ENCODE peak calls at places on chromosome 21, in five cellular contexts. X is heart left ventricle, L is nephron progenitor cell, Y is PC-9, J is lung. I is an unnamed sample.

GRCh38 chr21:42653492-42654061 is at the start of gene PDE9A:
- DNase-seq in X (peak; percentile 38), L (peak; percentile 73), Y (peak; percentile 20), J (no peak), I (no peak)

GRCh38 chr21:28220670-28221069 is 772.0 kb downstream of the LTN1 start:
- DNase-seq in X (no peak), L (no peak), Y (no peak), J (no peak), I (no peak)

GRCh38 chr21:42001781-42002180 is 8.4 kb downstream of the ZBTB21 start:
- DNase-seq in X (no peak), L (no peak), Y (no peak), J (no peak), I (no peak)

GRCh38 chr21:39051561-39051949 is 131.7 kb downstream of the PSMG1 start:
- DNase-seq in X (no peak), L (no peak), Y (no peak), J (no peak), I (no peak)

GRCh38 chr21:42389449-42389835 is 6.4 kb downstream of the TMPRSS3 start:
- DNase-seq in X (no peak), L (no peak), Y (peak; percentile 15), J (peak; percentile 56), I (no peak)

GRCh38 chr21:38032402-38032801 is 116.1 kb upstream of the KCNJ6 start:
- DNase-seq in X (no peak), L (no peak), Y (no peak), J (no peak), I (no peak)

GRCh38 chr21:42956824-42957632 is 17.3 kb upstream of the PKNOX1 start:
- DNase-seq in X (no peak), L (no peak), Y (no peak), J (no peak), I (no peak)

GRCh38 chr21:14480601-14481000 is 65.5 kb downstream of the SAMSN1 start:
- DNase-seq in X (no peak), L (no peak), Y (no peak), J (no peak), I (no peak)

GRCh38 chr21:40830836-40831235 is 16.1 kb downstream of the DSCAM start:
- DNase-seq in X (no peak), L (no peak), Y (no peak), J (no peak), I (no peak)

GRCh38 chr21:42526379-42526727 is 12.7 kb downstream of the SLC37A1 start:
- DNase-seq in X (peak; percentile 40), L (no peak), Y (no peak), J (no peak), I (no peak)

GRCh38 chr21:15992171-15992570 is 262.4 kb downstream of the USP25 start:
- DNase-seq in X (no peak), L (peak; percentile 6), Y (no peak), J (no peak), I (no peak)

GRCh38 chr21:41953831-41954653 is at the start of gene C2CD2:
- DNase-seq in X (peak; percentile 80), L (peak; percentile 71), Y (peak; percentile 77), J (peak; percentile 60), I (no peak)

GRCh38 chr21:17089121-17089520 is 423.7 kb upstream of the CXADR start:
- DNase-seq in X (no peak), L (no peak), Y (no peak), J (no peak), I (no peak)

GRCh38 chr21:41604583-41605041 is 96.7 kb upstream of the TMPRSS2 start:
- DNase-seq in X (no peak), L (no peak), Y (no peak), J (no peak), I (no peak)

GRCh38 chr21:28253378-28253777 is 739.3 kb downstream of the LTN1 start:
- DNase-seq in X (no peak), L (no peak), Y (no peak), J (no peak), I (no peak)

GRCh38 chr21:37463083-37463780 is 96.7 kb downstream of the DYRK1A start:
- DNase-seq in X (no peak), L (peak; percentile 27), Y (no peak), J (no peak), I (no peak)

GRCh38 chr21:23475518-23476189 is 2131.6 kb downstream of the MRPL39 start:
- DNase-seq in X (no peak), L (no peak), Y (no peak), J (no peak), I (no peak)

GRCh38 chr21:14591277-14591876 is 45.3 kb upstream of the SAMSN1 start:
- DNase-seq in X (no peak), L (no peak), Y (no peak), J (no peak), I (no peak)

GRCh38 chr21:32096411-32096810 is 182.4 kb downstream of the MIS18A start:
- DNase-seq in X (no peak), L (peak; percentile 25), Y (no peak), J (no peak), I (no peak)

GRCh38 chr21:17523007-17523451 is 10.2 kb downstream of the CXADR start:
- DNase-seq in X (no peak), L (no peak), Y (no peak), J (no peak), I (no peak)

GRCh38 chr21:43889055-43889454 is 24.0 kb downstream of the AGPAT3 start:
- DNase-seq in X (no peak), L (no peak), Y (no peak), J (no peak), I (no peak)

GRCh38 chr21:43940672-43941071 is 71.4 kb upstream of the TRAPPC10 start:
- DNase-seq in X (no peak), L (no peak), Y (no peak), J (no peak), I (no peak)

GRCh38 chr21:42145569-42146250 is 73.2 kb upstream of the ABCG1 start:
- DNase-seq in X (peak; percentile 56), L (peak; percentile 68), Y (peak; percentile 44), J (peak; percentile 62), I (no peak)

GRCh38 chr21:41641821-41642368 is 125.0 kb downstream of the RIPK4 start:
- DNase-seq in X (peak; percentile 55), L (no peak), Y (peak; percentile 58), J (no peak), I (no peak)

GRCh38 chr21:26845066-26845749 is at the start of gene ADAMTS1:
- DNase-seq in X (peak; percentile 95), L (peak; percentile 93), Y (no peak), J (peak; percentile 86), I (peak; percentile 96)

GRCh38 chr21:26842300-26842699 is 2.9 kb downstream of the ADAMTS1 start:
- DNase-seq in X (no peak), L (no peak), Y (no peak), J (no peak), I (no peak)

GRCh38 chr21:26843912-26844257 is 1.3 kb downstream of the ADAMTS1 start:
- DNase-seq in X (peak; percentile 19), L (no peak), Y (no peak), J (no peak), I (no peak)

GRCh38 chr21:26844258-26845065 is 747 bp downstream of the ADAMTS1 start:
- DNase-seq in X (peak; percentile 76), L (peak; percentile 67), Y (no peak), J (no peak), I (no peak)

DNA sequence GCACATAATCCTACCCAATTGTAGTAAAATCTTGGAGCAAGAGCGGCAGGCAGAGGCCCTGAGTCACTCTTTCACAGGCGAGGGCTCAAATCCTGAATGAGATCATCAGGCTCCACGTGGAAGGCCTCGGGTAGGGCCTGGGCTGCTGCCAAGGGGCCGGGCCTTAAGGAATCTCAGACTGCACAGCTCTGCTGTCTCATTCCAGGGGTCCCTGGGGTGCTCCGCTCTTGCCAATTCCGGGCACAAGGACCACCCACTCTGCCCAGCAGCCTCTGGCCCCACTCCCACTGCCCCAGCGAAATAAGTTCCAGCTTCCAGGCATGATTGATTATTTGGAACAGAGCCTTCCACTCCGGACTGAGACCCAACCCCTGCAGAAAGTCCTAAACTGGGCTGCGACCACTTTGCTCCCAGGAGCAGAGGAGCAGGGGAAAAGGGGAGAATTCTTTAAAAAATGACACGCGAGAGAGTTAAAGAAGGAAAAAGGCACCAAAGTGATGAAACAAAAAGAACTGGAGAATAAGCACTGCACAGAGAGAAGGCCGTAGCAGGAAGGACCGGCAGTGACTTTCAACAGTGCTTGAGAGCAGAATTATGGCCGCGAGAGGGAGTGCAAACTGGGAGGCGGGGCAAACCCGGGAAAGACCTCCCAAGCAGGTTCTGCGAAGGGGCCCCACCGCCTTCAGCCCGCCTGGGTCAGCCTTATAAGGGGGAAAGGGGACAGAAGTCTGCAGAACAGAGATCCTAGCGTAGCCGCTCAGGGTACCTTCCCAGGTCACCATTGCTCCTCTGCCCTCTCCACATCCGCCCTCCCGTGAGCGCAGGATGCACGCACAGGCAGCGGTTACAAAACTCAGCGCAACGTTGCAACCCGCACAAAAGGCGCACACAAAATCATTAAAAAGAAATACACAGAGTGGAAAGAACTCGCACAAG is 2.0 kb downstream of the ADAMTS1 start:
- DNase-seq in X (peak; percentile 95), L (peak; percentile 79), Y (peak; percentile 58), J (peak; percentile 89), I (peak; percentile 96)
- TF ChIP-seq CTCF in X (peak; percentile 41), L (no peak), Y (no peak), J (no peak), I (peak; percentile 58)

GRCh38 chr21:33217168-33217567 is 12.6 kb upstream of the IFNAR2 start:
- DNase-seq in X (no peak), L (no peak), Y (no peak), J (no peak), I (no peak)
- TF ChIP-seq CTCF in X (no peak), L (no peak), Y (no peak), J (no peak), I (no peak)

GRCh38 chr21:46639489-46640386 is 4.3 kb downstream of the PRMT2 start:
- DNase-seq in X (no peak), L (no peak), Y (no peak), J (no peak), I (no peak)
- TF ChIP-seq CTCF in X (peak; percentile 53), L (no peak), Y (peak; percentile 49), J (no peak), I (peak; percentile 66)

DNA sequence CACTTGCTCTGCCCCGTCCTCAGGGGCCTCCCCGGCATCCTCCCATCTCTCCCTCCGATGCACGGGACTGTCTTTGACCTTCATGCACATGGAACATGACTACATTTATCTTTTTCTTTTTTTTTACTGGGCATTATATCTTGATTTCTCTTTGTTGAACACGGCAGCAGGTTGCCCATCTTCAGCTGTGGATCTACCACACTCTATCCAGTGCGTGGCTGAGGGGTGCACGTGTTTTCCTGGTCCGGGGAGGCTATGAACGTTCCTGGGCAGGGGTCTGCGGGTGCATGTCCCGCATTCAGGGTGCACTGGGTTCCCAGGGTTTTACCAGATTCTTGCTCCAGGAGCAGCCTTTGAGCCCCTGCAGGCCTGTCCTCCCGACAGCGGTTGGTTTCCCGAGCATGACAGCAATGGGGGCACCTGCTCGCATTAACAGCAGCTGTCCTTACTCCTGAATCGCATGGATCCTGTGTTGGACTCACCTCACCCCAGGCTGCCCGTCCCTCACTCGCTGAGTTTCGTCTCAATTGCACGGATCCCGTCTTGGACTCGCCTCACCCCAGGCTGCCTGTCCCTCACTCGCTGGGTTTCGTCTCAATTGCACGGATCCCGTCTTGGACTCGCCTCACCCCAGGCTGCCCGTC is 7.4 kb downstream of the POFUT2 start:
- DNase-seq in X (no peak), L (no peak), Y (no peak), J (no peak), I (peak; percentile 78)
- TF ChIP-seq CTCF in X (no peak), L (no peak), Y (no peak), J (no peak), I (no peak)